ENCODE peak calls at places on chromosomes 6 and 20, in seven cellular contexts. One of them, this sample, is unnamed.

GRCh38 chr20:20210943-20211273 is 157.0 kb upstream of the INSM1 start:
- DNase-seq in endothelial cell of umbilical vein: no peak
- DNase-seq in HCT116: no peak
- DNase-seq in left lung: no peak
- DNase-seq in H9: no peak
- DNase-seq in cardiac muscle cell: no peak
- DNase-seq in A673: no peak
- DNase-seq in this sample: no peak

GRCh38 chr6:95087394-95088097 is 489.8 kb upstream of the MANEA start:
- DNase-seq in endothelial cell of umbilical vein: no peak
- DNase-seq in HCT116: peak; percentile 50
- DNase-seq in left lung: no peak
- DNase-seq in H9: no peak
- DNase-seq in cardiac muscle cell: peak; percentile 66
- DNase-seq in A673: peak; percentile 90
- DNase-seq in this sample: peak; percentile 73

GRCh38 chr20:24106801-24107158 is 118.2 kb upstream of the GGTLC1 start:
- DNase-seq in endothelial cell of umbilical vein: no peak
- DNase-seq in HCT116: no peak
- DNase-seq in left lung: no peak
- DNase-seq in H9: no peak
- DNase-seq in cardiac muscle cell: no peak
- DNase-seq in A673: no peak
- DNase-seq in this sample: no peak

GRCh38 chr6:21710908-21711627 is 117.5 kb downstream of the SOX4 start:
- DNase-seq in endothelial cell of umbilical vein: no peak
- DNase-seq in HCT116: no peak
- DNase-seq in left lung: no peak
- DNase-seq in H9: no peak
- DNase-seq in cardiac muscle cell: no peak
- DNase-seq in A673: no peak
- DNase-seq in this sample: no peak

GRCh38 chr6:110574817-110575216 is 98.4 kb upstream of the SLC22A16 start:
- DNase-seq in endothelial cell of umbilical vein: no peak
- DNase-seq in HCT116: no peak
- DNase-seq in left lung: no peak
- DNase-seq in H9: no peak
- DNase-seq in cardiac muscle cell: no peak
- DNase-seq in A673: no peak
- DNase-seq in this sample: no peak

GRCh38 chr6:165663283-165663735 is 268 bp upstream of the PDE10A start:
- DNase-seq in endothelial cell of umbilical vein: peak; percentile 56
- DNase-seq in HCT116: no peak
- DNase-seq in left lung: no peak
- DNase-seq in H9: peak; percentile 59
- DNase-seq in cardiac muscle cell: peak; percentile 82
- DNase-seq in A673: peak; percentile 11
- DNase-seq in this sample: no peak

GRCh38 chr6:77466055-77467028 is 3.1 kb upstream of the HTR1B start:
- DNase-seq in endothelial cell of umbilical vein: peak; percentile 77
- DNase-seq in HCT116: no peak
- DNase-seq in left lung: peak; percentile 39
- DNase-seq in H9: peak; percentile 76
- DNase-seq in cardiac muscle cell: peak; percentile 82
- DNase-seq in A673: peak; percentile 61
- DNase-seq in this sample: no peak

GRCh38 chr6:27592481-27593199 is 119.7 kb upstream of the ZNF184 start:
- DNase-seq in endothelial cell of umbilical vein: peak; percentile 44
- DNase-seq in HCT116: no peak
- DNase-seq in left lung: no peak
- DNase-seq in H9: peak; percentile 81
- DNase-seq in cardiac muscle cell: peak; percentile 74
- DNase-seq in A673: peak; percentile 94
- DNase-seq in this sample: peak; percentile 98

GRCh38 chr20:8132632-8133587 is 844 bp downstream of the PLCB1 start:
- DNase-seq in endothelial cell of umbilical vein: peak; percentile 41
- DNase-seq in HCT116: no peak
- DNase-seq in left lung: peak; percentile 42
- DNase-seq in H9: peak; percentile 42
- DNase-seq in cardiac muscle cell: peak; percentile 51
- DNase-seq in A673: no peak
- DNase-seq in this sample: no peak

GRCh38 chr20:10711903-10712373 is 38.1 kb upstream of the JAG1 start:
- DNase-seq in endothelial cell of umbilical vein: no peak
- DNase-seq in HCT116: no peak
- DNase-seq in left lung: no peak
- DNase-seq in H9: no peak
- DNase-seq in cardiac muscle cell: no peak
- DNase-seq in A673: no peak
- DNase-seq in this sample: no peak

GRCh38 chr6:22322103-22322882 is 25.5 kb upstream of the PRL start:
- DNase-seq in endothelial cell of umbilical vein: peak; percentile 57
- DNase-seq in HCT116: no peak
- DNase-seq in left lung: no peak
- DNase-seq in H9: no peak
- DNase-seq in cardiac muscle cell: no peak
- DNase-seq in A673: no peak
- DNase-seq in this sample: no peak

GRCh38 chr20:36550797-36551299 is 9.5 kb downstream of the MYL9 start:
- DNase-seq in endothelial cell of umbilical vein: no peak
- DNase-seq in HCT116: no peak
- DNase-seq in left lung: no peak
- DNase-seq in H9: no peak
- DNase-seq in cardiac muscle cell: peak; percentile 35
- DNase-seq in A673: no peak
- DNase-seq in this sample: no peak

GRCh38 chr6:130965657-130966056 is 97.4 kb downstream of the EPB41L2 start:
- DNase-seq in endothelial cell of umbilical vein: no peak
- DNase-seq in HCT116: no peak
- DNase-seq in left lung: no peak
- DNase-seq in H9: no peak
- DNase-seq in cardiac muscle cell: peak; percentile 82
- DNase-seq in A673: no peak
- DNase-seq in this sample: no peak

GRCh38 chr20:37342231-37343177 is 3.4 kb upstream of the SRC start:
- DNase-seq in endothelial cell of umbilical vein: no peak
- DNase-seq in HCT116: no peak
- DNase-seq in left lung: peak; percentile 24
- DNase-seq in H9: peak; percentile 30
- DNase-seq in cardiac muscle cell: peak; percentile 9
- DNase-seq in A673: no peak
- DNase-seq in this sample: no peak

GRCh38 chr6:38671885-38672467 is 31.0 kb downstream of the GLO1 start:
- DNase-seq in endothelial cell of umbilical vein: peak; percentile 60
- DNase-seq in HCT116: peak; percentile 28
- DNase-seq in left lung: no peak
- DNase-seq in H9: peak; percentile 33
- DNase-seq in cardiac muscle cell: peak; percentile 72
- DNase-seq in A673: peak; percentile 63
- DNase-seq in this sample: peak; percentile 43

GRCh38 chr6:52390361-52390727 is 28.4 kb downstream of the PAQR8 start:
- DNase-seq in endothelial cell of umbilical vein: peak; percentile 65
- DNase-seq in HCT116: peak; percentile 45
- DNase-seq in left lung: no peak
- DNase-seq in H9: no peak
- DNase-seq in cardiac muscle cell: peak; percentile 59
- DNase-seq in A673: peak; percentile 49
- DNase-seq in this sample: no peak

GRCh38 chr20:9102456-9102855 is 33.6 kb downstream of the PLCB4 start:
- DNase-seq in endothelial cell of umbilical vein: no peak
- DNase-seq in HCT116: no peak
- DNase-seq in left lung: no peak
- DNase-seq in H9: no peak
- DNase-seq in cardiac muscle cell: no peak
- DNase-seq in A673: no peak
- DNase-seq in this sample: no peak

GRCh38 chr6:106381871-106382270 is 21.4 kb downstream of the CRYBG1 start:
- DNase-seq in endothelial cell of umbilical vein: no peak
- DNase-seq in HCT116: no peak
- DNase-seq in left lung: no peak
- DNase-seq in H9: no peak
- DNase-seq in cardiac muscle cell: no peak
- DNase-seq in A673: peak; percentile 31
- DNase-seq in this sample: no peak

GRCh38 chr6:107607109-107607508 is 117.2 kb downstream of the SOBP start:
- DNase-seq in endothelial cell of umbilical vein: no peak
- DNase-seq in HCT116: no peak
- DNase-seq in left lung: no peak
- DNase-seq in H9: no peak
- DNase-seq in cardiac muscle cell: peak; percentile 60
- DNase-seq in A673: no peak
- DNase-seq in this sample: no peak

GRCh38 chr20:44010162-44010704 is 95.6 kb downstream of the TOX2 start:
- DNase-seq in endothelial cell of umbilical vein: no peak
- DNase-seq in HCT116: no peak
- DNase-seq in left lung: no peak
- DNase-seq in H9: peak; percentile 14
- DNase-seq in cardiac muscle cell: no peak
- DNase-seq in A673: peak; percentile 55
- DNase-seq in this sample: no peak

GRCh38 chr6:1558388-1558787 is 51.3 kb upstream of the FOXC1 start:
- DNase-seq in endothelial cell of umbilical vein: no peak
- DNase-seq in HCT116: no peak
- DNase-seq in left lung: no peak
- DNase-seq in H9: no peak
- DNase-seq in cardiac muscle cell: no peak
- DNase-seq in A673: no peak
- DNase-seq in this sample: no peak

GRCh38 chr6:294656-295565 is 2.6 kb downstream of the DUSP22 start:
- DNase-seq in endothelial cell of umbilical vein: no peak
- DNase-seq in HCT116: no peak
- DNase-seq in left lung: no peak
- DNase-seq in H9: no peak
- DNase-seq in cardiac muscle cell: no peak
- DNase-seq in A673: no peak
- DNase-seq in this sample: no peak

GRCh38 chr20:47498606-47499005 is 3.1 kb upstream of the NCOA3 start:
- DNase-seq in endothelial cell of umbilical vein: no peak
- DNase-seq in HCT116: no peak
- DNase-seq in left lung: no peak
- DNase-seq in H9: no peak
- DNase-seq in cardiac muscle cell: no peak
- DNase-seq in A673: no peak
- DNase-seq in this sample: no peak

GRCh38 chr6:127188752-127189151 is 70.3 kb downstream of the RSPO3 start:
- DNase-seq in endothelial cell of umbilical vein: no peak
- DNase-seq in HCT116: no peak
- DNase-seq in left lung: no peak
- DNase-seq in H9: no peak
- DNase-seq in cardiac muscle cell: no peak
- DNase-seq in A673: no peak
- DNase-seq in this sample: no peak

GRCh38 chr6:87151786-87152527 is 3.4 kb upstream of the ZNF292 start:
- DNase-seq in endothelial cell of umbilical vein: peak; percentile 51
- DNase-seq in HCT116: no peak
- DNase-seq in left lung: peak; percentile 69
- DNase-seq in H9: peak; percentile 68
- DNase-seq in cardiac muscle cell: peak; percentile 76
- DNase-seq in A673: peak; percentile 90
- DNase-seq in this sample: no peak

GRCh38 chr6:87154641-87155271 is 609 bp upstream of the ZNF292 start:
- DNase-seq in endothelial cell of umbilical vein: no peak
- DNase-seq in HCT116: no peak
- DNase-seq in left lung: no peak
- DNase-seq in H9: no peak
- DNase-seq in cardiac muscle cell: peak; percentile 86
- DNase-seq in A673: peak; percentile 78
- DNase-seq in this sample: no peak

GRCh38 chr6:87155272-87155919 is at the start of gene ZNF292:
- DNase-seq in endothelial cell of umbilical vein: peak; percentile 98
- DNase-seq in HCT116: peak; percentile 94
- DNase-seq in left lung: peak; percentile 98
- DNase-seq in H9: peak; percentile 96
- DNase-seq in cardiac muscle cell: peak; percentile 99
- DNase-seq in A673: peak; percentile 99
- DNase-seq in this sample: peak; percentile 86

GRCh38 chr6:87151471-87151785 is 3.9 kb upstream of the ZNF292 start:
- DNase-seq in endothelial cell of umbilical vein: no peak
- DNase-seq in HCT116: no peak
- DNase-seq in left lung: no peak
- DNase-seq in H9: no peak
- DNase-seq in cardiac muscle cell: no peak
- DNase-seq in A673: no peak
- DNase-seq in this sample: no peak

GRCh38 chr6:87152528-87152950 is 2.8 kb upstream of the ZNF292 start:
- DNase-seq in endothelial cell of umbilical vein: no peak
- DNase-seq in HCT116: no peak
- DNase-seq in left lung: no peak
- DNase-seq in H9: no peak
- DNase-seq in cardiac muscle cell: no peak
- DNase-seq in A673: peak; percentile 54
- DNase-seq in this sample: no peak
- H3K27ac ChIP-seq in endothelial cell of umbilical vein: no peak overlapping the region
- H3K27ac ChIP-seq in HCT116: no peak overlapping the region
- H3K27ac ChIP-seq in left lung: peak overlapping the region; percentile 83
- H3K27ac ChIP-seq in H9: no peak overlapping the region
- H3K27ac ChIP-seq in cardiac muscle cell: peak overlapping the region; percentile 68
- H3K27ac ChIP-seq in A673: peak overlapping the region; percentile 95
- H3K27ac ChIP-seq in this sample: peak overlapping the region; percentile 97

GRCh38 chr6:147201885-147202515 is 2.2 kb upstream of the STXBP5 start:
- DNase-seq in endothelial cell of umbilical vein: no peak
- DNase-seq in HCT116: no peak
- DNase-seq in left lung: peak; percentile 38
- DNase-seq in H9: peak; percentile 57
- DNase-seq in cardiac muscle cell: peak; percentile 53
- DNase-seq in A673: no peak
- DNase-seq in this sample: no peak
- TF ChIP-seq CTCF in endothelial cell of umbilical vein: no peak
- TF ChIP-seq CTCF in HCT116: no peak
- TF ChIP-seq CTCF in left lung: no peak
- TF ChIP-seq CTCF in H9: no peak
- TF ChIP-seq CTCF in cardiac muscle cell: no peak
- TF ChIP-seq CTCF in A673: no peak
- TF ChIP-seq CTCF in this sample: no peak

GRCh38 chr6:161181136-161181535 is 92.7 kb downstream of the AGPAT4 start:
- DNase-seq in endothelial cell of umbilical vein: no peak
- DNase-seq in HCT116: no peak
- DNase-seq in left lung: no peak
- DNase-seq in H9: no peak
- DNase-seq in cardiac muscle cell: no peak
- DNase-seq in A673: no peak
- DNase-seq in this sample: no peak
- H3K27ac ChIP-seq in endothelial cell of umbilical vein: no peak overlapping the region
- H3K27ac ChIP-seq in HCT116: no peak overlapping the region
- H3K27ac ChIP-seq in left lung: no peak overlapping the region
- H3K27ac ChIP-seq in H9: no peak overlapping the region
- H3K27ac ChIP-seq in cardiac muscle cell: no peak overlapping the region
- H3K27ac ChIP-seq in A673: no peak overlapping the region
- H3K27ac ChIP-seq in this sample: no peak overlapping the region

DNA sequence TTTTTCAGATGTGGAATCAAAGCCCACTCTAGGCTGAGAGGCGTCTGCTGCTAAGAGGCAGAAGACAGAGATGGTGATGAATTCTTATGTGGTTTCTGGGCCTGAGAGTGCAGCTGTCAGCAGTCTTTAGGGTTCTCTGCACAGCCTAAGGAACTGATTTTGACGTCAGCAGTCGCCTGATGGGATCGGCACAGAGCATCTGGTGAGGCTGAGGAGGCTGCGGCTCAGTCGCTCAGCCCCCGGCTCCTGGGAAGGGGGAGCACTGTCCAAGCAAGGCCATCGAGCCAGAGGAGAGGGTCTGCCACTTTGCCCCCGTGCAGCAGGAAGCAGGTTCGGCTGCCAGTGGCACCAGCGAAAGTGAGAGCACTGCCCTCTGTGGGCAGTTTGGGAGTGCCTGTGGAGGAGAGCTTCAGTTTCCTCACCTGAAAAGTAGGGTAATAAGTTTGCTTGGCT is 92.5 kb downstream of the TCP11 start:
- DNase-seq in endothelial cell of umbilical vein: no peak
- DNase-seq in HCT116: no peak
- DNase-seq in left lung: peak; percentile 81
- DNase-seq in H9: peak; percentile 68
- DNase-seq in cardiac muscle cell: peak; percentile 86
- DNase-seq in A673: no peak
- DNase-seq in this sample: no peak
- TF ChIP-seq CTCF in endothelial cell of umbilical vein: no peak
- TF ChIP-seq CTCF in HCT116: peak; percentile 22
- TF ChIP-seq CTCF in left lung: no peak
- TF ChIP-seq CTCF in H9: peak; percentile 56
- TF ChIP-seq CTCF in cardiac muscle cell: peak; percentile 46
- TF ChIP-seq CTCF in A673: peak; percentile 46
- TF ChIP-seq CTCF in this sample: no peak

This sample was measured in Panc1.